ENCODE peak calls at places on chromosome 12, in four cellular contexts. T, J, Y and W are unnamed samples.

GRCh38 chr12:6067152-6067916 is 57.1 kb downstream of the VWF start:
- DNase-seq in T (peak; percentile 94), J (no peak), Y (peak; percentile 28), W (no peak)

GRCh38 chr12:124172646-124173045 is 122.2 kb upstream of the RFLNA start:
- DNase-seq in T (no peak), J (no peak), Y (no peak), W (peak; percentile 53)

GRCh38 chr12:99232324-99232723 is 415.2 kb upstream of the GARIN6 start:
- DNase-seq in T (no peak), J (no peak), Y (no peak), W (no peak)

GRCh38 chr12:53336137-53336785 is at the start of gene SP7:
- DNase-seq in T (peak; percentile 56), J (no peak), Y (no peak), W (no peak)

GRCh38 chr12:102232446-102232845 is 34.8 kb upstream of the PMCH start:
- DNase-seq in T (no peak), J (no peak), Y (peak; percentile 35), W (no peak)

GRCh38 chr12:6867407-6868210 is at the start of gene TPI1:
- DNase-seq in T (peak; percentile 96), J (peak; percentile 90), Y (peak; percentile 74), W (peak; percentile 53)

GRCh38 chr12:69105101-69105613 is 134.2 kb upstream of the CPSF6 start:
- DNase-seq in T (no peak), J (no peak), Y (no peak), W (no peak)

GRCh38 chr12:59803735-59804134 is 207.9 kb downstream of the SLC16A7 start:
- DNase-seq in T (no peak), J (no peak), Y (peak; percentile 40), W (peak; percentile 46)

GRCh38 chr12:80213871-80214270 is 114.5 kb downstream of the OTOGL start:
- DNase-seq in T (no peak), J (no peak), Y (no peak), W (no peak)

GRCh38 chr12:80205960-80206359 is 106.6 kb downstream of the OTOGL start:
- DNase-seq in T (no peak), J (no peak), Y (no peak), W (no peak)

GRCh38 chr12:80213246-80213645 is 113.9 kb downstream of the OTOGL start:
- DNase-seq in T (peak; percentile 57), J (no peak), Y (no peak), W (no peak)

GRCh38 chr12:80211671-80212070 is 112.3 kb downstream of the OTOGL start:
- DNase-seq in T (no peak), J (no peak), Y (no peak), W (no peak)

GRCh38 chr12:80208081-80208480 is 108.7 kb downstream of the OTOGL start:
- DNase-seq in T (no peak), J (no peak), Y (no peak), W (no peak)
- H3K27ac ChIP-seq in T (no peak overlapping the region), J (no peak overlapping the region), Y (no peak overlapping the region), W (no peak overlapping the region)

GRCh38 chr12:113231275-113232231 is 10.3 kb downstream of the TPCN1 start:
- DNase-seq in T (peak; percentile 87), J (no peak), Y (peak; percentile 46), W (peak; percentile 81)
- H3K27ac ChIP-seq in T (no peak overlapping the region), J (no peak overlapping the region), Y (peak overlapping the region; percentile 30), W (peak overlapping the region; percentile 17)

GRCh38 chr12:337039-337438 is 52.1 kb downstream of the KDM5A start:
- DNase-seq in T (no peak), J (no peak), Y (no peak), W (no peak)
- H3K27ac ChIP-seq in T (no peak overlapping the region), J (no peak overlapping the region), Y (no peak overlapping the region), W (no peak overlapping the region)

DNA sequence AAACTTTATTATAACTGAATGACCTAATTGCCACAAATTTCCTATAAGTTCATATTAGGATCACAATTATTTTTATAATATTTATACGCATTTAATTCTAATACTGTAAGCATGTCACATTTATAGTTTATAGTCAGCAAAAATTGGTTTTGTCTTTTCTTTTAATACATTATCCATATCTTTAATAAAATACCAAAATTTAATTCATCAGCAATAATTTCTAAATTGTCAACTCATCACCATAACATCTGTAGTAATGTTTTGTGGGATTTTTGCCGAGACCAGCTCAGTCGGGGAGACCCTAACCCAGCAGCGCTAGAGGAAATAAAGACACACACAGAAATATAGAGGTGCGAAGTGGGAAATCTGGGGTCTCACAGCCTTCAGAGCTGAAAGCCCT is 254.2 kb downstream of the KIF21A start:
- DNase-seq in T (no peak), J (no peak), Y (no peak), W (no peak)
- H3K27ac ChIP-seq in T (no peak overlapping the region), J (no peak overlapping the region), Y (no peak overlapping the region), W (no peak overlapping the region)

DNA sequence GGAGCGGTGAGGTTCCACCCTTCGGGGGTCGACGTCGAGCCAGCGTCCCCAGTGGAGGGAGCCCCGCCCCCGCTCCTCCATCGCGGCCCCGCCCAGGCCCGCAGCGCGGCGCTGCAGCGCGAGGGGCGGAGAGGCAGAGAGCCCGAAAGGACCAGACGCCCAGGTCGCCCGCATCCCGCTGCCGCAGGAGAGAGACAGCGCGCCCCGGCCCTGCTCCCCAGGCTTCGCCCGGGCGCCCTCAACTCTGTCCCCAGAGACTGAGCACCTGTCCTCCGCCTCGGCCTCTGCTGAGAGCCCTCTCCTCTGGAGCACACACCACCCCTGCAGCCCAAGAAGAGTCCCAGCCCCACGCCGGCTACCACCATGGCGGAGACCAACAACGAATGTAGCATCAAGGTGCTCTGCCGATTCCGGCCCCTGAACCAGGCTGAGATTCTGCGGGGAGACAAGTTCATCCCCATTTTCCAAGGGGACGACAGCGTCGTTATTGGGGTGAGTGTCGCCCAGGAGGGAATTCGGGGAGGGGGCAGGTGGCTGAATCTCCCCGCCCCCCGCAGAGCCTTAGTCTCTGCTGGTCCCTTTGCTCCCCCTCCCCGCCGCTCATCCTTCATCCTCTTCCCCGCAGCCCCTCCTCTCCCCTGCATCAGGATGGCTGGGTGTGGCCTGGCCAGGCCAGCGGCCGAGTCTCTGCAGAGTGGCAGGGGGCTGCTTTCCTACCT is at the start of gene KIF5A:
- DNase-seq in T (peak; percentile 92), J (no peak), Y (no peak), W (no peak)
- H3K27ac ChIP-seq in T (no peak within 1 kb of the TSS), J (no peak within 1 kb of the TSS), Y (no peak within 1 kb of the TSS), W (no peak within 1 kb of the TSS)

GRCh38 chr12:20212658-20213387 is 155.5 kb upstream of the PDE3A start:
- DNase-seq in T (peak; percentile 92), J (peak; percentile 84), Y (peak; percentile 98), W (peak; percentile 50)

GRCh38 chr12:20212036-20212435 is 156.3 kb upstream of the PDE3A start:
- DNase-seq in T (no peak), J (no peak), Y (peak; percentile 8), W (no peak)

GRCh38 chr12:20211537-20211936 is 156.8 kb upstream of the PDE3A start:
- DNase-seq in T (no peak), J (no peak), Y (no peak), W (no peak)

GRCh38 chr12:20214286-20214685 is 154.1 kb upstream of the PDE3A start:
- DNase-seq in T (no peak), J (no peak), Y (peak; percentile 48), W (no peak)

GRCh38 chr12:20213851-20214250 is 154.5 kb upstream of the PDE3A start:
- DNase-seq in T (no peak), J (no peak), Y (no peak), W (no peak)
- H3K27ac ChIP-seq in T (peak overlapping the region; percentile 98), J (no peak overlapping the region), Y (no peak overlapping the region), W (no peak overlapping the region)

GRCh38 chr12:109727746-109728726 is 14.4 kb downstream of the FAM222A start:
- DNase-seq in T (peak; percentile 48), J (peak; percentile 10), Y (no peak), W (no peak)
- H3K27ac ChIP-seq in T (peak overlapping the region; percentile 72), J (no peak overlapping the region), Y (no peak overlapping the region), W (no peak overlapping the region)

GRCh38 chr12:132185698-132186097 is 41.4 kb downstream of the NOC4L start:
- DNase-seq in T (no peak), J (no peak), Y (no peak), W (no peak)

GRCh38 chr12:132187646-132188450 is 43.6 kb downstream of the NOC4L start:
- DNase-seq in T (no peak), J (no peak), Y (no peak), W (no peak)

GRCh38 chr12:132188451-132189298 is 44.4 kb downstream of the NOC4L start:
- DNase-seq in T (no peak), J (no peak), Y (no peak), W (no peak)

GRCh38 chr12:132186857-132187620 is 42.8 kb downstream of the NOC4L start:
- DNase-seq in T (no peak), J (no peak), Y (no peak), W (no peak)

GRCh38 chr12:132186208-132186856 is 42.1 kb downstream of the NOC4L start:
- DNase-seq in T (no peak), J (no peak), Y (no peak), W (no peak)
- H3K27ac ChIP-seq in T (no peak overlapping the region), J (no peak overlapping the region), Y (no peak overlapping the region), W (no peak overlapping the region)